ENCODE peak calls at places on chromosomes 4 and X, in six cellular contexts. Q, B, Y, M, P and N are unnamed samples.

GRCh38 chr4:107348188-107348872 is 312.2 kb upstream of the DKK2 start:
- DNase-seq in Q (no peak), B (no peak), Y (no peak), M (no peak), P (no peak), N (no peak)

GRCh38 chr4:51843309-51844156 is 580 bp downstream of the DCUN1D4 start:
- DNase-seq in Q (peak; percentile 86), B (peak; percentile 25), Y (peak; percentile 53), M (peak; percentile 57), P (peak; percentile 76), N (peak; percentile 78)

GRCh38 chr4:172982151-172982590 is 186.4 kb upstream of the GALNT7 start:
- DNase-seq in Q (no peak), B (no peak), Y (peak; percentile 84), M (no peak), P (no peak), N (no peak)

GRCh38 chr4:88705805-88706518 is 8.3 kb upstream of the NAP1L5 start:
- DNase-seq in Q (no peak), B (no peak), Y (no peak), M (no peak), P (no peak), N (no peak)

GRCh38 chr4:152460488-152460887 is 75.4 kb downstream of the FBXW7 start:
- DNase-seq in Q (no peak), B (no peak), Y (peak; percentile 42), M (no peak), P (no peak), N (no peak)

GRCh38 chr4:146709956-146710355 is 71.3 kb downstream of the POU4F2 start:
- DNase-seq in Q (no peak), B (no peak), Y (no peak), M (no peak), P (no peak), N (no peak)

GRCh38 chrX:68719904-68720614 is 72.6 kb downstream of the STARD8 start:
- DNase-seq in Q (no peak), B (no peak), Y (peak; percentile 1), M (no peak), P (no peak), N (no peak)

GRCh38 chrX:136794080-136794479 is 13.3 kb upstream of the ARHGEF6 start:
- DNase-seq in Q (no peak), B (no peak), Y (no peak), M (no peak), P (no peak), N (no peak)

GRCh38 chr4:161816958-161817357 is 346.8 kb downstream of the FSTL5 start:
- DNase-seq in Q (no peak), B (no peak), Y (no peak), M (no peak), P (no peak), N (no peak)

GRCh38 chr4:181679754-181680153 is 563.4 kb upstream of the TENM3 start:
- DNase-seq in Q (no peak), B (no peak), Y (no peak), M (no peak), P (no peak), N (no peak)

GRCh38 chr4:117164338-117164737 is 79.0 kb upstream of the TRAM1L1 start:
- DNase-seq in Q (no peak), B (no peak), Y (no peak), M (no peak), P (no peak), N (no peak)

GRCh38 chrX:41512394-41512793 is 65.3 kb downstream of the NYX start:
- DNase-seq in Q (no peak), B (no peak), Y (no peak), M (no peak), P (no peak), N (no peak)

GRCh38 chrX:148928803-148929202 is 428.4 kb downstream of the AFF2 start:
- DNase-seq in Q (no peak), B (no peak), Y (peak; percentile 53), M (no peak), P (no peak), N (no peak)

GRCh38 chr4:26937567-26937966 is 76.9 kb downstream of the STIM2 start:
- DNase-seq in Q (no peak), B (no peak), Y (no peak), M (no peak), P (no peak), N (no peak)

GRCh38 chr4:302381-302780 is 2.9 kb downstream of the ZNF732 start:
- DNase-seq in Q (no peak), B (no peak), Y (no peak), M (no peak), P (no peak), N (no peak)

GRCh38 chr4:66906314-66906713 is 639.0 kb downstream of the CENPC start:
- DNase-seq in Q (no peak), B (peak; percentile 60), Y (no peak), M (no peak), P (no peak), N (no peak)

GRCh38 chr4:184012937-184013336 is 107.8 kb downstream of the STOX2 start:
- DNase-seq in Q (no peak), B (no peak), Y (no peak), M (no peak), P (no peak), N (no peak)

GRCh38 chrX:153582896-153583295 is 16.0 kb downstream of the CCNQ start:
- DNase-seq in Q (no peak), B (peak; percentile 49), Y (no peak), M (peak; percentile 12), P (peak; percentile 53), N (peak; percentile 47)

GRCh38 chr4:173231916-173232315 is 63.3 kb downstream of the GALNT7 start:
- DNase-seq in Q (no peak), B (no peak), Y (no peak), M (no peak), P (no peak), N (no peak)

GRCh38 chr4:77062856-77063255 is 12.9 kb downstream of the CCNI start:
- DNase-seq in Q (no peak), B (no peak), Y (no peak), M (no peak), P (no peak), N (no peak)

GRCh38 chrX:101417981-101418841 is 10.2 kb downstream of the HNRNPH2 start:
- DNase-seq in Q (peak; percentile 40), B (peak; percentile 69), Y (no peak), M (no peak), P (peak; percentile 85), N (peak; percentile 83)

GRCh38 chrX:105634180-105634579 is 188.2 kb upstream of the NRK start:
- DNase-seq in Q (no peak), B (no peak), Y (no peak), M (no peak), P (no peak), N (no peak)